ENCODE peak calls at places on chromosomes 2 and 18, in seven cellular contexts. V, B, H, L, Z, A and F are unnamed samples.

GRCh38 chr2:70089220-70089945 is 2.1 kb downstream of the PCBP1 start:
- DNase-seq in Z (peak), V (no peak), H (no peak), A (no peak), L (peak), B (peak), F (peak)

GRCh38 chr2:147499785-147500184 is 345.0 kb upstream of the ACVR2A start:
- DNase-seq in H (no peak), V (no peak), Z (no peak), A (no peak), L (no peak), B (no peak), F (no peak)

GRCh38 chr18:30746224-30746623 is 296.3 kb downstream of the DSC3 start:
- DNase-seq in B (no peak), H (no peak), A (no peak), Z (no peak), L (no peak), V (no peak), F (no peak)

GRCh38 chr2:219060821-219061791 is at the start of gene IHH:
- DNase-seq in V (no peak), H (peak), Z (peak), B (peak), L (no peak), A (no peak), F (peak)

GRCh38 chr18:45456076-45457066 is 158.9 kb upstream of the SLC14A2 start:
- DNase-seq in B (no peak), L (no peak), A (no peak), H (no peak), Z (no peak), V (no peak), F (no peak)

GRCh38 chr2:63818276-63818675 is 23.4 kb upstream of the UGP2 start:
- DNase-seq in H (no peak), L (no peak), B (no peak), Z (no peak), A (no peak), V (no peak), F (no peak)

GRCh38 chr2:236689981-236690380 is 120.4 kb downstream of the ACKR3 start:
- DNase-seq in A (no peak), V (no peak), L (no peak), H (no peak), B (no peak), Z (no peak), F (no peak)

GRCh38 chr2:218257390-218257981 is 3.3 kb upstream of the GPBAR1 start:
- DNase-seq in A (no peak), B (peak), H (no peak), Z (peak), V (no peak), L (no peak), F (peak)

GRCh38 chr2:238160206-238161129 is 1.7 kb downstream of the ERFE start:
- DNase-seq in H (no peak), A (peak), V (no peak), L (peak), B (peak), Z (peak), F (peak)

GRCh38 chr2:129087133-129087813 is 768.6 kb upstream of the HS6ST1 start:
- DNase-seq in A (no peak), H (no peak), B (peak), Z (no peak), V (no peak), L (no peak), F (no peak)

GRCh38 chr2:196441527-196441926 is 198.0 kb upstream of the CCDC150 start:
- DNase-seq in B (no peak), A (peak), Z (no peak), H (no peak), L (no peak), V (no peak), F (no peak)

GRCh38 chr2:9462872-9463697 is 11.3 kb upstream of the IAH1 start:
- DNase-seq in Z (no peak), V (no peak), H (no peak), A (peak), B (no peak), L (no peak), F (peak)

GRCh38 chr18:42860011-42860410 is 255.5 kb downstream of the RIT2 start:
- DNase-seq in A (no peak), H (no peak), B (peak), Z (no peak), L (no peak), V (no peak), F (no peak)

GRCh38 chr2:9991829-9992273 is 40.4 kb downstream of the GRHL1 start:
- DNase-seq in L (no peak), Z (no peak), A (no peak), H (no peak), B (no peak), V (no peak), F (no peak)

GRCh38 chr18:77000527-77000926 is 132.1 kb downstream of the MBP start:
- DNase-seq in B (peak), A (peak), L (no peak), V (no peak), Z (peak), H (peak), F (peak)

GRCh38 chr2:100285691-100286090 is 36.6 kb downstream of the LONRF2 start:
- DNase-seq in H (no peak), A (peak), B (peak), L (no peak), V (no peak), Z (no peak), F (no peak)

GRCh38 chr2:46335404-46335965 is 38.3 kb downstream of the EPAS1 start:
- DNase-seq in L (no peak), H (peak), V (peak), A (peak), B (peak), Z (peak), F (peak)

GRCh38 chr2:200795044-200795443 is 16.7 kb upstream of the BZW1 start:
- DNase-seq in A (no peak), L (peak), V (no peak), B (peak), Z (peak), H (no peak), F (peak)

GRCh38 chr2:127066942-127067341 is 40.0 kb downstream of the BIN1 start:
- DNase-seq in L (no peak), H (peak), B (peak), A (peak), V (peak), Z (no peak), F (no peak)

GRCh38 chr2:222272446-222273035 is 26.3 kb downstream of the PAX3 start:
- DNase-seq in Z (peak), H (no peak), L (no peak), A (no peak), V (no peak), B (no peak), F (no peak)

GRCh38 chr2:162293122-162293781 is 25.2 kb downstream of the IFIH1 start:
- DNase-seq in B (peak), A (peak), H (no peak), L (no peak), Z (no peak), V (no peak), F (no peak)

DNA sequence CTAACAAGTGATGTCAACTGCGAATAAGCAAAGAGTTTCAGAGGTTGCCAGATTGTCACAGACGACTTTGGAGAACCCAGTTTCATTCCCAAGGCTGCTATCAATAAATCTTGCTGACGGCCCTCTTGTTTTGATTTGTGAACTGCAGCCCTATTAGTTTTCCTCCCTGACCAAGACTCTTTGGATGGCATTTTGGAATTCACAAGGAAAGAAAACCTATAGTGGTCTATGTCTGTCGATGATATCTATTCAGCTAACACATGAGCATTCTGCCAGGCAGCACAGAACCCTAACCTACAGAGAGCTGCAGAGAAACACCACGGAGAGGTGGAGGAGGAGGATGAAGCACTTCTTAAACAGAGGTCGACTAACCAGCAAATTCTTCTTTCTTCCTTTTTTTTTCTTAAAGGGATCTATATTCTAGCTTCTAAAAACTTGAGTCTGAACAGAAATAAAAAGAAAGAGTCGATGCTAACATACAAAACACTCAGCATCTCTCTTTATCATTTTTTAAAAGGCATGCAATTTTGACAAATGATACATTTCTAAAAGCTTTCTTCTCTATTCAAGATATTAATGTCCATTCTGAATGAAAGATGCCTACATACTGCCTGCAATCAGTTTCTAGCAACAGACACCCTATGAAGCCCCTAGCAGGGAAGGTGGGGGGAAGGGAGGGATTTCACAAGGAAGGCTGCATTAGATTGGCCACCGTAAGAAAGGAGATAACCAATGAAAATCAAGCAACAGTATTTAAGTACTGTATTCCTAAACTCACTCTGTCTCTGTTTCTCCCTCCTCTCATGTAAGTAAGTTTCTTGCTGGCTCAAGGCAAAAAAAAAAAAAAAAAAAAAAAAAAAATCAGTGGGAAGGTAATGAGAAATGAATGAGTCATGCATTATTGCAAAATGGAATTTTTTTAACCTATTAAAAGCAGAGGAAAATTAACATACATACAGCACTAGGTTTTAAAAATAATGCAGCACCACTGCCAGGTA is 83.0 kb upstream of the CHRNA1 start:
- DNase-seq in B (peak), H (no peak), L (no peak), Z (peak), A (peak), V (peak), F (peak)
- H3K27ac ChIP-seq in B (peak), H (no peak), L (no peak), Z (no peak), A (peak), V (peak), F (no peak)

GRCh38 chr2:16952368-16952767 is 286.7 kb upstream of the CYRIA start:
- DNase-seq in V (no peak), A (no peak), H (no peak), Z (peak), B (no peak), L (no peak), F (peak)
- H3K27ac ChIP-seq in V (no peak), A (no peak), H (no peak), Z (no peak), B (no peak), L (no peak), F (no peak)

GRCh38 chr18:12668041-12668440 is 10.1 kb upstream of the SPIRE1 start:
- DNase-seq in H (no peak), Z (no peak), A (no peak), B (no peak), L (no peak), V (no peak), F (no peak)
- H3K27ac ChIP-seq in H (no peak), Z (no peak), A (no peak), B (no peak), L (no peak), V (no peak), F (no peak)

GRCh38 chr2:215812966-215813365 is 200.4 kb downstream of the MREG start:
- DNase-seq in V (no peak), Z (no peak), A (peak), L (no peak), B (peak), H (no peak), F (no peak)

GRCh38 chr2:215816424-215816823 is 196.9 kb downstream of the MREG start:
- DNase-seq in V (no peak), L (no peak), Z (no peak), H (peak), A (no peak), B (no peak), F (no peak)

GRCh38 chr2:215811409-215812355 is 201.7 kb downstream of the MREG start:
- DNase-seq in L (no peak), V (no peak), H (no peak), A (no peak), B (peak), Z (no peak), F (no peak)

GRCh38 chr2:215815960-215816359 is 197.4 kb downstream of the MREG start:
- DNase-seq in Z (no peak), B (no peak), A (no peak), V (no peak), H (no peak), L (no peak), F (no peak)

DNA sequence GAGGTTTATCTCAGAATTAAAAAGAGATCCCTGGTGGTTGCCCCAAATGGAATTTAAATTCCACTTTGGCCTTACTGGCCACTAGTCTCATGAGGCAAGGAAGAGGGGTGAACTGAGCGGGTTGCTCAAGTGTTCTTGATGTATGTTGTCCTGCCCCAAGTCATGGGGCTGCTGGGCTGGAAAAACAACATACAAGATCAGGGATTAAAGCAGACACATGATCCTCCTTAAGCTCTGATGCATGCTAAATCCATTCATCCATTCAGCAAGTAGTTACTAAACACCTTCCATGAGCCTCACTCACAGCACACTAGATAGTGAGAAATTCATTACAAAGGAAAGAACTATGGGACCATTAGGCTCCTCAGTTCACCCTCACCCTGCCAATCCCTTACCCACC is 196.3 kb downstream of the MREG start:
- DNase-seq in L (no peak), B (no peak), A (no peak), V (no peak), H (no peak), Z (no peak), F (no peak)
- H3K27ac ChIP-seq in L (no peak), B (no peak), A (no peak), V (no peak), H (peak), Z (no peak), F (no peak)

GRCh38 chr2:160477032-160477431 is 16.6 kb downstream of the RBMS1 start:
- DNase-seq in Z (no peak), V (peak), A (no peak), B (no peak), L (no peak), H (no peak), F (no peak)

GRCh38 chr2:160474319-160474645 is 19.3 kb downstream of the RBMS1 start:
- DNase-seq in V (no peak), L (no peak), Z (no peak), B (no peak), H (no peak), A (no peak), F (no peak)

GRCh38 chr2:160472839-160473251 is 20.8 kb downstream of the RBMS1 start:
- DNase-seq in A (peak), Z (peak), V (no peak), B (no peak), L (no peak), H (no peak), F (no peak)

GRCh38 chr2:160473508-160474318 is 19.9 kb downstream of the RBMS1 start:
- DNase-seq in B (no peak), A (no peak), Z (no peak), V (no peak), L (no peak), H (no peak), F (no peak)

GRCh38 chr2:160474891-160475795 is 18.5 kb downstream of the RBMS1 start:
- DNase-seq in H (no peak), Z (no peak), A (peak), B (peak), V (no peak), L (no peak), F (peak)
- H3K27ac ChIP-seq in H (no peak), Z (no peak), A (peak), B (peak), V (peak), L (no peak), F (no peak)

DNA sequence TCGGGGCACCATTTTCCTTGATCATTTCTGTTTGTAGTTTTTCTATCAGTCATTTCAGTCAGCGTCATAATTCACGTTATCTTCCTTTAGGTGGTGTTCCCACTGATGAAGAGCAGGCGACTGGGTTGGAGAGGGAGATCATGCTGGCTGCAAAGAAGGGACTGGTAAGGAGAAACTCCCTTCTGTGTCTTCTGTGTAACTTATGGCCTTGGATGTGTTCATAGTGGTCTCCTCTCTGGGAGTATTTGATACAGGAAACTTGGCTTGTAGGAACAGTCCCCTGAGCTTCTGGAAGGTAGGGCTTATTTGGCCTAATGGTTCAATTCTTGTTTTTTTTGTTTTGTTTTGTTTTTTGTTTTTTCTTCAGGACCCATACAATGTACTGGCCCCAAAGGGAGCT is 1.1 kb downstream of the COX5B start:
- DNase-seq in H (no peak), L (no peak), Z (no peak), V (no peak), B (no peak), A (no peak), F (no peak)
- H3K27ac ChIP-seq in H (peak), L (peak), Z (no peak), V (no peak), B (no peak), A (no peak), F (no peak)

DNA sequence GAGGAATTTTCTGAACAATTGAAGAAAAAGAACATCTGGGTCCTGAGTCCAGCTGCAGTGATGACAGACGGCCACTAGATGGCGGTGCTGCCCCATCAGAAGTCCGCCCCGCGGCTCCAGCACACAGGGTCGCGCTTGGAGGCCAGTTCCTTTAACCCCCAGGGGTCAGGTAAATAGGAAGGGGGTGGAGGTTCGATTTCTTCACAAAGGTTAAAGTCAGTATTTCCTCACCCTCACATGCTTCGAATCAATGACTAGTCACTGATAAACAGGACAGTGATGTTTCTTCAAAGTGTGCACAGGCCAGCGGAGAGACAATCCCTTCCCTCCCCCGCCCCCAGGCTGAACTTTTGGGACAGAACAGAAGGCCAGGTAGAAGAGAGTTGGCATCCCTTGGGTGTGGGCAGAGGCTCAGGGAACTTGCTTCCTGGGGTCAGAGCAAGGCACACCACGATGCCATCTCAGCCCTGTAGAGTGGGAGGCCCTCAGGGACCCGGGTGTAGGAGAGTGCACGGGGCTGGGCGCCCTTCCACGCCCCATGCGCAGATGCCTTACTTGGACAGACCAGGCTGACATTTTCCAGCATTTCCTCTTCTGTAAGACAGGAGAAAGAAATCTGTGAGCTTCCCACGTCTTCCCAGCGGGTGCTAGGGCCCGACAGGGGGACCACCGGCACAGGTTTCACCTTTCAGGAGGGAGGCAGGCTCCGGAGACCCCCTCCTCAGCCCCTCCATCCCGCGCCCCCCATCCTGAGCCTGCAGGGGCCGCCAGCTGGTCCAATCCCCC is 722 bp downstream of the APOB start:
- DNase-seq in V (no peak), L (peak), Z (peak), H (peak), A (peak), B (peak), F (peak)
- H3K27ac ChIP-seq in V (no peak), L (peak), Z (no peak), H (no peak), A (no peak), B (no peak), F (no peak)

DNA sequence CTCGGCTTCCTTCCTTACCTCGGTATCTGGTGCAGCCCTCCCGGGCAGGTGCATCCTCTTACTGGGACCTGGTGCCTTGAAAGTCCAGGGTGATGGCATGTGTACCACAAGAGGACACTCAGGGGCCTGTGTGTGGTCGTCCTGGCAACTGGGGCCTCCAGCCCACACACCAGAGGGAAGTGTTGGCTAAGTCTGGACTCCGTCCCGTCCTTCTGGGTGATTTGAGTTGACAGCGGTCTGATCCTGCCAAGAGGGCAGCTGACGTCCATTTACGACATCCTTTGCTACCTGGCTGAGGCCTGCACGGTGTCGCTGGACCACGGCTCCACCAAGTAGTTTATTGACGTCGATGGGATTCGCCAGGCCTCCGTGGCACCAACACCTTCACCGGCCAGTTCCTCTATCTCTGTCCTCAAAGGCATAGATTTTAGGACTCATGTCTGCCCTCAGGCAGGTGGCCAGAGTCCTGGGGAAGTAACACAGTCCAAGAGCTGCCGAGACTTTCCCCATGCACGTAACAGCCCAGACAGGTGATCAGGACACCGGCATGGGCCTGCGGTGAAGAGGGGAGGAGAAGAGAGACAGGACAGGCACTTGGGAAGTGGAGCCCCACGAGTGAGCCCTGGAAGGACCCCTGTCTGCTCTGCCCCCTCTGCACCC is 186.0 kb upstream of the HDAC4 start:
- DNase-seq in B (no peak), A (no peak), H (no peak), V (no peak), Z (no peak), L (peak), F (no peak)
- H3K27ac ChIP-seq in B (no peak), A (no peak), H (no peak), V (no peak), Z (no peak), L (no peak), F (no peak)